ENCODE peak calls at places on chromosome 5, in seven cellular contexts. M is SJSA1, A is cardiac muscle cell, W is adipocyte, F is foreskin fibroblast, Z is pons, N is A549. V is an unnamed sample.

GRCh38 chr5:172768573-172769323 is 2.2 kb downstream of the DUSP1 start:
- DNase-seq in M (peak), A (no peak), W (peak), F (peak), Z (peak), N (peak), V (no peak)

GRCh38 chr5:108093186-108093585 is 288.7 kb downstream of the FBXL17 start:
- DNase-seq in M (peak), A (peak), W (peak), F (no peak), Z (no peak), N (peak), V (peak)

GRCh38 chr5:43193952-43194321 is 1.9 kb downstream of the NIM1K start:
- DNase-seq in M (no peak), A (no peak), W (no peak), F (peak), Z (no peak), N (no peak), V (peak)

GRCh38 chr5:170752257-170753215 is 31.0 kb upstream of the GABRP start:
- DNase-seq in M (no peak), A (peak), W (no peak), F (no peak), Z (no peak), N (no peak), V (no peak)

GRCh38 chr5:100950975-100951374 is 47.9 kb upstream of the ST8SIA4 start:
- DNase-seq in M (no peak), A (no peak), W (no peak), F (no peak), Z (peak), N (peak), V (no peak)

GRCh38 chr5:38906503-38906902 is 60.7 kb downstream of the OSMR start:
- DNase-seq in M (no peak), A (no peak), W (no peak), F (no peak), Z (no peak), N (no peak), V (no peak)

GRCh38 chr5:150562832-150563231 is 54.9 kb downstream of the NDST1 start:
- DNase-seq in M (peak), A (peak), W (peak), F (peak), Z (no peak), N (peak), V (peak)

GRCh38 chr5:168364151-168364661 is 72.8 kb downstream of the WWC1 start:
- DNase-seq in M (peak), A (no peak), W (no peak), F (peak), Z (no peak), N (no peak), V (no peak)

GRCh38 chr5:151880304-151880703 is 44.3 kb downstream of the GLRA1 start:
- DNase-seq in M (no peak), A (no peak), W (no peak), F (no peak), Z (no peak), N (no peak), V (no peak)

GRCh38 chr5:5217371-5217770 is 77.2 kb downstream of the ADAMTS16 start:
- DNase-seq in M (no peak), A (no peak), W (no peak), F (no peak), Z (no peak), N (no peak), V (no peak)

GRCh38 chr5:10579537-10580521 is 16.0 kb downstream of the ANKRD33B start:
- DNase-seq in M (peak), A (no peak), W (no peak), F (no peak), Z (no peak), N (no peak), V (no peak)

GRCh38 chr5:143218563-143219170 is 184.8 kb downstream of the NR3C1 start:
- DNase-seq in M (no peak), A (no peak), W (no peak), F (no peak), Z (no peak), N (no peak), V (no peak)

GRCh38 chr5:10235350-10235749 is 14.3 kb downstream of the ATPSCKMT start:
- DNase-seq in M (peak), A (no peak), W (no peak), F (peak), Z (no peak), N (peak), V (no peak)

GRCh38 chr5:633521-633955 is 21.4 kb downstream of the CEP72 start:
- DNase-seq in M (no peak), A (no peak), W (no peak), F (peak), Z (no peak), N (peak), V (no peak)

GRCh38 chr5:83701886-83702285 is 18.8 kb downstream of the HAPLN1 start:
- DNase-seq in M (no peak), A (no peak), W (no peak), F (no peak), Z (no peak), N (no peak), V (no peak)

GRCh38 chr5:129905467-129906176 is 1.4 kb downstream of the CHSY3 start:
- DNase-seq in M (no peak), A (peak), W (peak), F (no peak), Z (no peak), N (peak), V (no peak)

GRCh38 chr5:119274767-119275130 is 81.1 kb upstream of the TNFAIP8 start:
- DNase-seq in M (no peak), A (no peak), W (peak), F (peak), Z (no peak), N (no peak), V (no peak)

GRCh38 chr5:150734579-150735384 is 24.0 kb downstream of the DCTN4 start:
- DNase-seq in M (no peak), A (no peak), W (no peak), F (no peak), Z (peak), N (no peak), V (no peak)

GRCh38 chr5:115453391-115454095 is 91.0 kb downstream of the FEM1C start:
- DNase-seq in M (no peak), A (no peak), W (no peak), F (no peak), Z (no peak), N (no peak), V (no peak)

GRCh38 chr5:72465601-72466563 is 41.3 kb downstream of the ZNF366 start:
- DNase-seq in M (peak), A (no peak), W (peak), F (peak), Z (no peak), N (no peak), V (peak)

GRCh38 chr5:132557425-132557805 is 638 bp downstream of the RAD50 start:
- DNase-seq in M (no peak), A (peak), W (peak), F (peak), Z (peak), N (peak), V (no peak)

GRCh38 chr5:169181785-169182184 is 119.2 kb downstream of the SLIT3 start:
- DNase-seq in M (peak), A (no peak), W (peak), F (peak), Z (no peak), N (peak), V (no peak)

GRCh38 chr5:176578391-176578808 is 29.3 kb downstream of the CDHR2 start:
- DNase-seq in M (no peak), A (peak), W (peak), F (no peak), Z (no peak), N (peak), V (no peak)

GRCh38 chr5:76404694-76405306 is 1.7 kb downstream of the IQGAP2 start:
- DNase-seq in M (no peak), A (no peak), W (no peak), F (no peak), Z (no peak), N (no peak), V (no peak)

GRCh38 chr5:161077895-161078566 is 226.0 kb upstream of the ATP10B start:
- DNase-seq in M (no peak), A (no peak), W (no peak), F (no peak), Z (no peak), N (no peak), V (no peak)

GRCh38 chr5:157984611-157985010 is 125.7 kb upstream of the CLINT1 start:
- DNase-seq in M (no peak), A (no peak), W (no peak), F (no peak), Z (no peak), N (no peak), V (no peak)

GRCh38 chr5:146848133-146848532 is 30.4 kb downstream of the PPP2R2B start:
- DNase-seq in M (no peak), A (no peak), W (no peak), F (no peak), Z (no peak), N (no peak), V (no peak)

GRCh38 chr5:123515904-123516303 is 3.9 kb downstream of the CSNK1G3 start:
- DNase-seq in M (no peak), A (no peak), W (no peak), F (no peak), Z (no peak), N (no peak), V (no peak)

GRCh38 chr5:132058646-132059042 is 1.8 kb upstream of the IL3 start:
- DNase-seq in M (no peak), A (no peak), W (no peak), F (no peak), Z (no peak), N (no peak), V (no peak)

GRCh38 chr5:55044093-55044492 is 20.0 kb downstream of the GZMK start:
- DNase-seq in M (no peak), A (no peak), W (no peak), F (no peak), Z (no peak), N (no peak), V (no peak)

GRCh38 chr5:56279979-56280378 is 46.8 kb upstream of the ANKRD55 start:
- DNase-seq in M (peak), A (no peak), W (peak), F (peak), Z (no peak), N (peak), V (peak)

GRCh38 chr5:108084105-108084504 is 297.8 kb downstream of the FBXL17 start:
- DNase-seq in M (no peak), A (no peak), W (no peak), F (no peak), Z (peak), N (no peak), V (no peak)

GRCh38 chr5:126438871-126439270 is 15.7 kb downstream of the GRAMD2B start:
- DNase-seq in M (no peak), A (no peak), W (no peak), F (no peak), Z (no peak), N (no peak), V (no peak)

GRCh38 chr5:181215997-181216982 is 6.8 kb upstream of the TRIM41 start:
- DNase-seq in M (peak), A (no peak), W (no peak), F (no peak), Z (no peak), N (peak), V (peak)

GRCh38 chr5:112146323-112146848 is 272.7 kb downstream of the EPB41L4A start:
- DNase-seq in M (no peak), A (no peak), W (peak), F (peak), Z (no peak), N (no peak), V (no peak)

V was measured in foreskin melanocyte.